ENCODE peak calls at places on chromosomes 2 and 18, in six cellular contexts. H, R, T, S, J and I are unnamed samples.

GRCh38 chr2:142716463-142717242 is 160.8 kb upstream of the KYNU start:
- DNase-seq in R (no peak), T (peak), S (peak), H (no peak), J (no peak), I (peak)

GRCh38 chr2:108226570-108226969 is 13.2 kb upstream of the SULT1C3 start:
- DNase-seq in R (no peak), J (no peak), S (no peak), H (no peak), T (no peak), I (no peak)

GRCh38 chr2:95389256-95390119 is 13.0 kb upstream of the FAHD2A start:
- DNase-seq in J (peak), T (peak), H (peak), S (peak), R (no peak), I (peak)

GRCh38 chr2:30371772-30372373 is 75.2 kb upstream of the LCLAT1 start:
- DNase-seq in H (peak), T (no peak), R (no peak), J (peak), S (peak), I (no peak)

GRCh38 chr2:9240745-9241144 is 34.1 kb downstream of the ASAP2 start:
- DNase-seq in J (no peak), S (peak), H (no peak), T (no peak), R (no peak), I (no peak)

GRCh38 chr2:171154348-171154747 is 6.3 kb downstream of the TLK1 start:
- DNase-seq in R (no peak), S (no peak), J (no peak), H (no peak), T (no peak), I (no peak)

GRCh38 chr2:49860170-49860569 is 705.9 kb upstream of the FSHR start:
- DNase-seq in R (no peak), T (no peak), J (no peak), H (no peak), S (no peak), I (no peak)

GRCh38 chr2:43518182-43518581 is 77.7 kb downstream of the THADA start:
- DNase-seq in S (peak), T (no peak), H (no peak), R (no peak), J (no peak), I (peak)

GRCh38 chr18:55442561-55442960 is 145.4 kb downstream of the TCF4 start:
- DNase-seq in R (no peak), T (no peak), H (no peak), S (no peak), J (no peak), I (no peak)

GRCh38 chr2:191927319-191927867 is 80.5 kb upstream of the CAVIN2 start:
- DNase-seq in R (no peak), J (no peak), S (peak), T (no peak), H (peak), I (peak)

GRCh38 chr2:159086332-159086731 is 117.9 kb downstream of the TANC1 start:
- DNase-seq in R (no peak), H (no peak), T (peak), J (no peak), S (no peak), I (peak)

GRCh38 chr18:36200354-36200771 is 13.1 kb downstream of the MOCOS start:
- DNase-seq in T (no peak), S (no peak), R (no peak), H (no peak), J (no peak), I (no peak)

GRCh38 chr18:48901145-48902022 is 49.4 kb downstream of the SMAD7 start:
- DNase-seq in R (no peak), J (no peak), H (no peak), T (no peak), S (no peak), I (no peak)

GRCh38 chr2:177242136-177242987 is 22.2 kb downstream of the NFE2L2 start:
- DNase-seq in S (peak), J (no peak), T (no peak), H (peak), R (no peak), I (peak)

GRCh38 chr2:62785216-62785615 is 79.7 kb downstream of the EHBP1 start:
- DNase-seq in H (peak), R (no peak), T (no peak), J (no peak), S (peak), I (no peak)

GRCh38 chr2:3421053-3421452 is 41.6 kb downstream of the TRAPPC12 start:
- DNase-seq in T (no peak), S (no peak), R (no peak), H (no peak), J (no peak), I (no peak)

GRCh38 chr2:187876554-187876953 is 322.3 kb upstream of the TFPI start:
- DNase-seq in J (no peak), H (no peak), T (no peak), S (no peak), R (no peak), I (no peak)

GRCh38 chr2:26459991-26460612 is 17.8 kb downstream of the OTOF start:
- DNase-seq in T (no peak), R (no peak), H (no peak), J (no peak), S (peak), I (peak)

GRCh38 chr2:128415768-128416039 is 97.0 kb upstream of the HS6ST1 start:
- DNase-seq in J (no peak), R (no peak), T (no peak), S (no peak), H (no peak), I (no peak)

GRCh38 chr18:21638822-21639221 is 26.7 kb downstream of the SNRPD1 start:
- DNase-seq in H (no peak), R (no peak), T (no peak), J (no peak), S (no peak), I (no peak)

GRCh38 chr18:21958256-21958655 is 211.1 kb upstream of the GATA6 start:
- DNase-seq in S (no peak), T (no peak), H (no peak), J (no peak), R (no peak), I (no peak)

GRCh38 chr2:148110184-148110583 is 89.3 kb downstream of the MBD5 start:
- DNase-seq in T (no peak), J (no peak), R (no peak), H (no peak), S (no peak), I (no peak)

GRCh38 chr2:88452151-88452851 is at the start of gene FOXI3:
- DNase-seq in H (no peak), T (no peak), S (no peak), R (no peak), J (no peak), I (no peak)

GRCh38 chr18:41745166-41746049 is 209.6 kb upstream of the PIK3C3 start:
- DNase-seq in S (peak), T (peak), R (no peak), J (no peak), H (peak), I (peak)

GRCh38 chr2:136143603-136144451 is 25.9 kb upstream of the CXCR4 start:
- DNase-seq in T (no peak), J (no peak), S (no peak), H (no peak), R (no peak), I (no peak)

GRCh38 chr2:241863021-241863954 is 4.6 kb upstream of the PDCD1 start:
- DNase-seq in R (peak), S (no peak), H (no peak), J (no peak), T (no peak), I (peak)

GRCh38 chr18:9950289-9951016 is 36.6 kb downstream of the VAPA start:
- DNase-seq in T (no peak), J (no peak), H (no peak), S (peak), R (no peak), I (peak)

GRCh38 chr2:116719841-116720240 is 1094.7 kb upstream of the DDX18 start:
- DNase-seq in S (no peak), J (no peak), T (no peak), H (no peak), R (no peak), I (peak)